ENCODE peak calls at places on chromosomes 12 and 14, in nine cellular contexts. One of them, this sample, is unnamed.

GRCh38 chr12:47651368-47652254 is 54.2 kb downstream of the RPAP3 start:
- DNase-seq in activated B cell treated with CpG ODN at 0.5 μM for 24 hours: no peak
- DNase-seq in lower leg skin: peak; percentile 88
- DNase-seq in cardiac muscle cell: peak; percentile 79
- DNase-seq in bronchial epithelial cell: peak; percentile 43
- DNase-seq in body of pancreas: peak; percentile 53
- DNase-seq in A549: peak; percentile 75
- DNase-seq in astrocyte of the cerebellum: peak; percentile 55
- DNase-seq in CD4-positive, alpha-beta T cell: peak; percentile 32
- DNase-seq in this sample: peak; percentile 53

GRCh38 chr14:67411820-67412421 is at the start of gene PLEK2:
- DNase-seq in activated B cell treated with CpG ODN at 0.5 μM for 24 hours: no peak
- DNase-seq in lower leg skin: peak; percentile 91
- DNase-seq in cardiac muscle cell: peak; percentile 41
- DNase-seq in bronchial epithelial cell: peak; percentile 84
- DNase-seq in body of pancreas: peak; percentile 79
- DNase-seq in A549: peak; percentile 53
- DNase-seq in astrocyte of the cerebellum: no peak
- DNase-seq in CD4-positive, alpha-beta T cell: peak; percentile 61
- DNase-seq in this sample: no peak

GRCh38 chr12:106195638-106196037 is 52.2 kb downstream of the CKAP4 start:
- DNase-seq in activated B cell treated with CpG ODN at 0.5 μM for 24 hours: no peak
- DNase-seq in lower leg skin: peak; percentile 93
- DNase-seq in cardiac muscle cell: peak; percentile 86
- DNase-seq in bronchial epithelial cell: no peak
- DNase-seq in body of pancreas: peak; percentile 50
- DNase-seq in A549: no peak
- DNase-seq in astrocyte of the cerebellum: peak; percentile 48
- DNase-seq in CD4-positive, alpha-beta T cell: no peak
- DNase-seq in this sample: no peak

GRCh38 chr12:27937768-27938167 is 34.8 kb downstream of the PTHLH start:
- DNase-seq in activated B cell treated with CpG ODN at 0.5 μM for 24 hours: no peak
- DNase-seq in lower leg skin: no peak
- DNase-seq in cardiac muscle cell: peak; percentile 56
- DNase-seq in bronchial epithelial cell: no peak
- DNase-seq in body of pancreas: no peak
- DNase-seq in A549: no peak
- DNase-seq in astrocyte of the cerebellum: no peak
- DNase-seq in CD4-positive, alpha-beta T cell: no peak
- DNase-seq in this sample: no peak

GRCh38 chr14:51652168-51653095 is 722 bp downstream of the FRMD6 start:
- DNase-seq in activated B cell treated with CpG ODN at 0.5 μM for 24 hours: no peak
- DNase-seq in lower leg skin: peak; percentile 94
- DNase-seq in cardiac muscle cell: no peak
- DNase-seq in bronchial epithelial cell: no peak
- DNase-seq in body of pancreas: peak; percentile 44
- DNase-seq in A549: no peak
- DNase-seq in astrocyte of the cerebellum: no peak
- DNase-seq in CD4-positive, alpha-beta T cell: no peak
- DNase-seq in this sample: peak; percentile 70

GRCh38 chr14:61564623-61565091 is 130.7 kb upstream of the HIF1A start:
- DNase-seq in activated B cell treated with CpG ODN at 0.5 μM for 24 hours: no peak
- DNase-seq in lower leg skin: no peak
- DNase-seq in cardiac muscle cell: peak; percentile 93
- DNase-seq in bronchial epithelial cell: peak; percentile 97
- DNase-seq in body of pancreas: no peak
- DNase-seq in A549: peak; percentile 84
- DNase-seq in astrocyte of the cerebellum: peak; percentile 84
- DNase-seq in CD4-positive, alpha-beta T cell: no peak
- DNase-seq in this sample: no peak

GRCh38 chr14:54267172-54267571 is 129.6 kb upstream of the CDKN3 start:
- DNase-seq in activated B cell treated with CpG ODN at 0.5 μM for 24 hours: no peak
- DNase-seq in lower leg skin: no peak
- DNase-seq in cardiac muscle cell: no peak
- DNase-seq in bronchial epithelial cell: no peak
- DNase-seq in body of pancreas: no peak
- DNase-seq in A549: no peak
- DNase-seq in astrocyte of the cerebellum: no peak
- DNase-seq in CD4-positive, alpha-beta T cell: no peak
- DNase-seq in this sample: no peak

GRCh38 chr14:71799831-71800230 is 132.4 kb upstream of the RGS6 start:
- DNase-seq in activated B cell treated with CpG ODN at 0.5 μM for 24 hours: no peak
- DNase-seq in lower leg skin: no peak
- DNase-seq in cardiac muscle cell: no peak
- DNase-seq in bronchial epithelial cell: no peak
- DNase-seq in body of pancreas: no peak
- DNase-seq in A549: no peak
- DNase-seq in astrocyte of the cerebellum: no peak
- DNase-seq in CD4-positive, alpha-beta T cell: no peak
- DNase-seq in this sample: no peak

GRCh38 chr12:72081787-72082186 is 143.1 kb downstream of the TPH2 start:
- DNase-seq in activated B cell treated with CpG ODN at 0.5 μM for 24 hours: no peak
- DNase-seq in lower leg skin: no peak
- DNase-seq in cardiac muscle cell: peak; percentile 1
- DNase-seq in bronchial epithelial cell: no peak
- DNase-seq in body of pancreas: no peak
- DNase-seq in A549: no peak
- DNase-seq in astrocyte of the cerebellum: no peak
- DNase-seq in CD4-positive, alpha-beta T cell: no peak
- DNase-seq in this sample: no peak

GRCh38 chr14:67137744-67138371 is 51.4 kb upstream of the GARIN2 start:
- DNase-seq in activated B cell treated with CpG ODN at 0.5 μM for 24 hours: no peak
- DNase-seq in lower leg skin: no peak
- DNase-seq in cardiac muscle cell: peak; percentile 22
- DNase-seq in bronchial epithelial cell: peak; percentile 13
- DNase-seq in body of pancreas: no peak
- DNase-seq in A549: peak; percentile 21
- DNase-seq in astrocyte of the cerebellum: peak; percentile 9
- DNase-seq in CD4-positive, alpha-beta T cell: no peak
- DNase-seq in this sample: no peak

GRCh38 chr12:2959194-2959507 is at the start of gene TEAD4:
- DNase-seq in activated B cell treated with CpG ODN at 0.5 μM for 24 hours: no peak
- DNase-seq in lower leg skin: peak; percentile 89
- DNase-seq in cardiac muscle cell: peak; percentile 89
- DNase-seq in bronchial epithelial cell: peak; percentile 40
- DNase-seq in body of pancreas: peak; percentile 83
- DNase-seq in A549: peak; percentile 89
- DNase-seq in astrocyte of the cerebellum: peak; percentile 50
- DNase-seq in CD4-positive, alpha-beta T cell: no peak
- DNase-seq in this sample: peak; percentile 61

GRCh38 chr14:29558516-29558915 is 369.1 kb downstream of the PRKD1 start:
- DNase-seq in activated B cell treated with CpG ODN at 0.5 μM for 24 hours: no peak
- DNase-seq in lower leg skin: no peak
- DNase-seq in cardiac muscle cell: peak; percentile 29
- DNase-seq in bronchial epithelial cell: no peak
- DNase-seq in body of pancreas: no peak
- DNase-seq in A549: no peak
- DNase-seq in astrocyte of the cerebellum: no peak
- DNase-seq in CD4-positive, alpha-beta T cell: no peak
- DNase-seq in this sample: no peak

GRCh38 chr12:57609091-57609780 is 2.0 kb upstream of the ARHGEF25 start:
- DNase-seq in activated B cell treated with CpG ODN at 0.5 μM for 24 hours: no peak
- DNase-seq in lower leg skin: no peak
- DNase-seq in cardiac muscle cell: no peak
- DNase-seq in bronchial epithelial cell: no peak
- DNase-seq in body of pancreas: no peak
- DNase-seq in A549: no peak
- DNase-seq in astrocyte of the cerebellum: no peak
- DNase-seq in CD4-positive, alpha-beta T cell: no peak
- DNase-seq in this sample: peak; percentile 31

GRCh38 chr12:106847861-106848260 is 73.4 kb downstream of the RIC8B start:
- DNase-seq in activated B cell treated with CpG ODN at 0.5 μM for 24 hours: no peak
- DNase-seq in lower leg skin: no peak
- DNase-seq in cardiac muscle cell: no peak
- DNase-seq in bronchial epithelial cell: no peak
- DNase-seq in body of pancreas: no peak
- DNase-seq in A549: no peak
- DNase-seq in astrocyte of the cerebellum: no peak
- DNase-seq in CD4-positive, alpha-beta T cell: no peak
- DNase-seq in this sample: no peak

GRCh38 chr12:57772429-57773322 is at the start of gene EEF1AKMT3:
- DNase-seq in activated B cell treated with CpG ODN at 0.5 μM for 24 hours: no peak
- DNase-seq in lower leg skin: peak; percentile 94
- DNase-seq in cardiac muscle cell: peak; percentile 54
- DNase-seq in bronchial epithelial cell: no peak
- DNase-seq in body of pancreas: peak; percentile 73
- DNase-seq in A549: no peak
- DNase-seq in astrocyte of the cerebellum: no peak
- DNase-seq in CD4-positive, alpha-beta T cell: no peak
- DNase-seq in this sample: peak; percentile 72

GRCh38 chr14:95609398-95609990 is 74.6 kb downstream of the GLRX5 start:
- DNase-seq in activated B cell treated with CpG ODN at 0.5 μM for 24 hours: no peak
- DNase-seq in lower leg skin: no peak
- DNase-seq in cardiac muscle cell: peak; percentile 33
- DNase-seq in bronchial epithelial cell: peak; percentile 12
- DNase-seq in body of pancreas: peak; percentile 69
- DNase-seq in A549: peak; percentile 53
- DNase-seq in astrocyte of the cerebellum: no peak
- DNase-seq in CD4-positive, alpha-beta T cell: no peak
- DNase-seq in this sample: peak; percentile 64

GRCh38 chr12:41907036-41907435 is 237.6 kb downstream of the GXYLT1 start:
- DNase-seq in activated B cell treated with CpG ODN at 0.5 μM for 24 hours: no peak
- DNase-seq in lower leg skin: no peak
- DNase-seq in cardiac muscle cell: no peak
- DNase-seq in bronchial epithelial cell: no peak
- DNase-seq in body of pancreas: no peak
- DNase-seq in A549: no peak
- DNase-seq in astrocyte of the cerebellum: no peak
- DNase-seq in CD4-positive, alpha-beta T cell: no peak
- DNase-seq in this sample: peak; percentile 49

DNA sequence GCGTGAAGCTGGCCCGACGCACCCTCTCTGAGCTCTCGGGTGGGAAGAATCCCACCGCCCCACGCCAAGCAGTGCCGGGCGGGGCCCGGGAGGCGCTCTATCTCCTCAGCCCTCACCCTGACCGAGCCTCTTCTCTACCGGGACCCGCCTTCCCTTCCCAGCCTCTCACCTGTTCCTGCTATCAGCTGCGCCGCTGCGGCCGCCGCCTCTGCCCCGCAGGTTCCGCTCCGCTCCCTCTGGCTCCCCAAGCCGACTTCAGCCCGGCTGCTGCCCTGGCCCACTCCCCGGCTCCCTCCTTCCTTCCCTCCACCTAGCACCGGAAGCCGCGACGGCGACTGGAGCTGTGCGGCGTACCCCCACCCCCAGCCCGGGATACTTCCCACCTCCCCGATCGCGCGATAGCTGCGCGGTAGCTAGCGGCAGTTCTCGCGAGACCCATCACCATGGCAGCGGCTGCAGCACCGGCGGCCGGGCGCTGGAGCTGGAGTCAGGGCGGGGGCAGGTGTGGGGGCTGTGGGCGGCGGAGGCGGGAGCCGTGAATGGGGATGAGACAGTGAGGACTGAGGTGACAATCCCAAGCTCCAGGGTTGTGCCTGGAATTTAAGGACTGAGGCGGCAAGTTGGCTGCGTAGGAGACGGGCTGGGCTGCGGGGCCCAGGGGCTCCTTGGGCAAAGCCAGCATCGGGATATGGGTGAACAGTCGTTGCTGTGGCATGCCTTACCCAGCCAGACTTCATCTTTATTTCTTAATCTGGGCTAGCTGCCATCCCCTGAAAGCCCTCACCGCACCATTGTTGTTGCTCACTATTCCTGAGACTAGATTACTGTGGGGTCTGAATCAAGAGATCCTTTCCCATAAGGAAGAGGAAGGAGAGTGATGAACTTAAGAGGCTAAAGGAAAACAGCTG is at the start of gene ARF3:
- DNase-seq in activated B cell treated with CpG ODN at 0.5 μM for 24 hours: peak; percentile 88
- DNase-seq in lower leg skin: peak; percentile 98
- DNase-seq in cardiac muscle cell: peak; percentile 94
- DNase-seq in bronchial epithelial cell: peak; percentile 73
- DNase-seq in body of pancreas: peak; percentile 95
- DNase-seq in A549: peak; percentile 95
- DNase-seq in astrocyte of the cerebellum: peak; percentile 72
- DNase-seq in CD4-positive, alpha-beta T cell: peak; percentile 92
- DNase-seq in this sample: peak; percentile 97
- TF ChIP-seq CTCF in activated B cell treated with CpG ODN at 0.5 μM for 24 hours: no peak
- TF ChIP-seq CTCF in lower leg skin: no peak
- TF ChIP-seq CTCF in cardiac muscle cell: no peak
- TF ChIP-seq CTCF in bronchial epithelial cell: no peak
- TF ChIP-seq CTCF in body of pancreas: no peak
- TF ChIP-seq CTCF in A549: no peak
- TF ChIP-seq CTCF in astrocyte of the cerebellum: no peak
- TF ChIP-seq CTCF in CD4-positive, alpha-beta T cell: no peak
- TF ChIP-seq CTCF in this sample: no peak

GRCh38 chr12:88052686-88053085 is 23.5 kb upstream of the C12orf50 start:
- DNase-seq in activated B cell treated with CpG ODN at 0.5 μM for 24 hours: no peak
- DNase-seq in lower leg skin: no peak
- DNase-seq in cardiac muscle cell: peak; percentile 66
- DNase-seq in bronchial epithelial cell: peak; percentile 41
- DNase-seq in body of pancreas: peak; percentile 25
- DNase-seq in A549: peak; percentile 71
- DNase-seq in astrocyte of the cerebellum: no peak
- DNase-seq in CD4-positive, alpha-beta T cell: no peak
- DNase-seq in this sample: peak; percentile 34
- TF ChIP-seq CTCF in activated B cell treated with CpG ODN at 0.5 μM for 24 hours: no peak
- TF ChIP-seq CTCF in lower leg skin: no peak
- TF ChIP-seq CTCF in cardiac muscle cell: peak; percentile 56
- TF ChIP-seq CTCF in bronchial epithelial cell: peak; percentile 63
- TF ChIP-seq CTCF in body of pancreas: peak; percentile 20
- TF ChIP-seq CTCF in A549: peak; percentile 69
- TF ChIP-seq CTCF in astrocyte of the cerebellum: peak; percentile 59
- TF ChIP-seq CTCF in CD4-positive, alpha-beta T cell: no peak
- TF ChIP-seq CTCF in this sample: no peak

GRCh38 chr12:119988788-119989618 is at the start of gene BICDL1:
- DNase-seq in activated B cell treated with CpG ODN at 0.5 μM for 24 hours: peak; percentile 96
- DNase-seq in lower leg skin: peak; percentile 94
- DNase-seq in cardiac muscle cell: peak; percentile 30
- DNase-seq in bronchial epithelial cell: peak; percentile 91
- DNase-seq in body of pancreas: peak; percentile 92
- DNase-seq in A549: peak; percentile 93
- DNase-seq in astrocyte of the cerebellum: no peak
- DNase-seq in CD4-positive, alpha-beta T cell: peak; percentile 98
- DNase-seq in this sample: peak; percentile 87
- TF ChIP-seq CTCF in activated B cell treated with CpG ODN at 0.5 μM for 24 hours: no peak
- TF ChIP-seq CTCF in lower leg skin: no peak
- TF ChIP-seq CTCF in cardiac muscle cell: peak; percentile 0
- TF ChIP-seq CTCF in bronchial epithelial cell: no peak
- TF ChIP-seq CTCF in body of pancreas: peak; percentile 3
- TF ChIP-seq CTCF in A549: no peak
- TF ChIP-seq CTCF in astrocyte of the cerebellum: no peak
- TF ChIP-seq CTCF in CD4-positive, alpha-beta T cell: no peak
- TF ChIP-seq CTCF in this sample: no peak

GRCh38 chr12:78568326-78569020 is 296.1 kb upstream of the SYT1 start:
- DNase-seq in activated B cell treated with CpG ODN at 0.5 μM for 24 hours: no peak
- DNase-seq in lower leg skin: no peak
- DNase-seq in cardiac muscle cell: no peak
- DNase-seq in bronchial epithelial cell: no peak
- DNase-seq in body of pancreas: no peak
- DNase-seq in A549: no peak
- DNase-seq in astrocyte of the cerebellum: no peak
- DNase-seq in CD4-positive, alpha-beta T cell: no peak
- DNase-seq in this sample: no peak

GRCh38 chr12:78566461-78566860 is 298.1 kb upstream of the SYT1 start:
- DNase-seq in activated B cell treated with CpG ODN at 0.5 μM for 24 hours: no peak
- DNase-seq in lower leg skin: no peak
- DNase-seq in cardiac muscle cell: no peak
- DNase-seq in bronchial epithelial cell: no peak
- DNase-seq in body of pancreas: no peak
- DNase-seq in A549: no peak
- DNase-seq in astrocyte of the cerebellum: no peak
- DNase-seq in CD4-positive, alpha-beta T cell: no peak
- DNase-seq in this sample: no peak

GRCh38 chr12:78571953-78572352 is 292.6 kb upstream of the SYT1 start:
- DNase-seq in activated B cell treated with CpG ODN at 0.5 μM for 24 hours: no peak
- DNase-seq in lower leg skin: no peak
- DNase-seq in cardiac muscle cell: no peak
- DNase-seq in bronchial epithelial cell: no peak
- DNase-seq in body of pancreas: no peak
- DNase-seq in A549: peak; percentile 15
- DNase-seq in astrocyte of the cerebellum: no peak
- DNase-seq in CD4-positive, alpha-beta T cell: no peak
- DNase-seq in this sample: no peak
- TF ChIP-seq CTCF in activated B cell treated with CpG ODN at 0.5 μM for 24 hours: no peak
- TF ChIP-seq CTCF in lower leg skin: no peak
- TF ChIP-seq CTCF in cardiac muscle cell: no peak
- TF ChIP-seq CTCF in bronchial epithelial cell: no peak
- TF ChIP-seq CTCF in body of pancreas: no peak
- TF ChIP-seq CTCF in A549: no peak
- TF ChIP-seq CTCF in astrocyte of the cerebellum: no peak
- TF ChIP-seq CTCF in CD4-positive, alpha-beta T cell: no peak
- TF ChIP-seq CTCF in this sample: no peak